ENCODE peak calls at places on chromosomes 6 and 20, in four cellular contexts. I is HepG2, P is HCT116, Y is K562. N is an unnamed sample.

GRCh38 chr6:132391391-132392291 is 9.6 kb downstream of the MOXD1 start:
- DNase-seq in Y (no peak), I (no peak), P (no peak), N (no peak)

GRCh38 chr6:658244-658643 is 1.3 kb upstream of the HUS1B start:
- DNase-seq in P (no peak), Y (peak; percentile 31), I (no peak), N (no peak)

GRCh38 chr6:101613556-101613955 is 220.0 kb downstream of the GRIK2 start:
- DNase-seq in P (no peak), Y (no peak), I (no peak), N (no peak)

GRCh38 chr6:165988757-165989456 is 178.7 kb downstream of the TBXT start:
- DNase-seq in I (no peak), Y (no peak), P (no peak), N (no peak)

GRCh38 chr6:129853996-129854711 is 7.0 kb downstream of the TMEM244 start:
- DNase-seq in I (no peak), Y (no peak), P (peak; percentile 32), N (no peak)

GRCh38 chr20:53502820-53503219 is 90.8 kb downstream of the ZNF217 start:
- DNase-seq in Y (no peak), I (no peak), P (no peak), N (peak; percentile 30)

GRCh38 chr20:34952676-34953075 is 2.9 kb downstream of the GSS start:
- DNase-seq in I (no peak), P (no peak), Y (no peak), N (no peak)

GRCh38 chr6:154071236-154071635 is 32.2 kb downstream of the OPRM1 start:
- DNase-seq in I (no peak), Y (no peak), P (no peak), N (no peak)

GRCh38 chr6:132122871-132123270 is 171.7 kb upstream of the CCN2 start:
- DNase-seq in I (peak; percentile 38), P (no peak), Y (no peak), N (no peak)

DNA sequence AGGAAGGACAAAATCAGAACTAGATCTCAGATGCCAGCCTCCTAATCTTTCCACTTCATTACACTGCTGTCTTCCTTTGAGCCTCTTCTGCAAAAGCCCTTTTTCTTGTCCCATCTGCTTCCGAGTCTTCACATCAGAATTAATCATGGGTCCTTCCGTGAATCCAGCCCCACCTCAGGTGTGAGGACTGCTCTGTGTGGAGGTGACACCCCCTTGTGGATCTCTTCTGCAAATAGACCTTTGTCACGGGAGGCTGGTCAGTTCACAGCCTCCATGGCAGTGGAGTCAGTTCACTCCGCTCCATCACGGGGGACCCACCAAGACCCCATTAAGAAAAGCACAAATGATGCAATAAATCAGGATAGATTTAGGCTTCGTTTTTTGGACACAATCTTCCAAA is 171.1 kb downstream of the ADAT2 start:
- DNase-seq in Y (peak; percentile 55), I (peak; percentile 34), P (peak; percentile 13), N (no peak)
- TF ChIP-seq FOSL1 in Y (no peak), I (no peak), P (no peak), N (no peak)

GRCh38 chr6:150144294-150144868 is 1.5 kb downstream of the PPP1R14C start:
- DNase-seq in Y (no peak), I (no peak), P (no peak), N (no peak)

GRCh38 chr6:150143521-150144293 is 863 bp downstream of the PPP1R14C start:
- DNase-seq in I (no peak), Y (peak; percentile 47), P (no peak), N (peak; percentile 59)

GRCh38 chr6:150142304-150142656 is 564 bp upstream of the PPP1R14C start:
- DNase-seq in Y (no peak), P (no peak), I (no peak), N (no peak)

GRCh38 chr6:150140236-150140969 is 2.4 kb upstream of the PPP1R14C start:
- DNase-seq in I (no peak), Y (no peak), P (no peak), N (no peak)

GRCh38 chr6:150142657-150143501 is at the start of gene PPP1R14C:
- DNase-seq in I (no peak), P (no peak), Y (peak; percentile 90), N (no peak)
- TF ChIP-seq EZH2 in I (no peak), P (no peak), Y (no peak), N (no peak)

GRCh38 chr6:4208158-4208557 is 72.8 kb upstream of the ECI2 start:
- DNase-seq in Y (no peak), I (no peak), P (no peak), N (no peak)
- TF ChIP-seq FOSL1 in Y (no peak), I (no peak), P (no peak), N (no peak)

GRCh38 chr20:38724603-38725457 is 544 bp downstream of the SLC32A1 start:
- DNase-seq in Y (peak; percentile 33), P (no peak), I (no peak), N (peak; percentile 80)

GRCh38 chr20:38722708-38723068 is 1.6 kb upstream of the SLC32A1 start:
- DNase-seq in I (no peak), Y (no peak), P (no peak), N (peak; percentile 60)

GRCh38 chr20:38723982-38724602 is at the start of gene SLC32A1:
- DNase-seq in I (no peak), Y (peak; percentile 23), P (no peak), N (no peak)

GRCh38 chr20:38725458-38725958 is 1.2 kb downstream of the SLC32A1 start:
- DNase-seq in P (no peak), Y (no peak), I (no peak), N (no peak)

DNA sequence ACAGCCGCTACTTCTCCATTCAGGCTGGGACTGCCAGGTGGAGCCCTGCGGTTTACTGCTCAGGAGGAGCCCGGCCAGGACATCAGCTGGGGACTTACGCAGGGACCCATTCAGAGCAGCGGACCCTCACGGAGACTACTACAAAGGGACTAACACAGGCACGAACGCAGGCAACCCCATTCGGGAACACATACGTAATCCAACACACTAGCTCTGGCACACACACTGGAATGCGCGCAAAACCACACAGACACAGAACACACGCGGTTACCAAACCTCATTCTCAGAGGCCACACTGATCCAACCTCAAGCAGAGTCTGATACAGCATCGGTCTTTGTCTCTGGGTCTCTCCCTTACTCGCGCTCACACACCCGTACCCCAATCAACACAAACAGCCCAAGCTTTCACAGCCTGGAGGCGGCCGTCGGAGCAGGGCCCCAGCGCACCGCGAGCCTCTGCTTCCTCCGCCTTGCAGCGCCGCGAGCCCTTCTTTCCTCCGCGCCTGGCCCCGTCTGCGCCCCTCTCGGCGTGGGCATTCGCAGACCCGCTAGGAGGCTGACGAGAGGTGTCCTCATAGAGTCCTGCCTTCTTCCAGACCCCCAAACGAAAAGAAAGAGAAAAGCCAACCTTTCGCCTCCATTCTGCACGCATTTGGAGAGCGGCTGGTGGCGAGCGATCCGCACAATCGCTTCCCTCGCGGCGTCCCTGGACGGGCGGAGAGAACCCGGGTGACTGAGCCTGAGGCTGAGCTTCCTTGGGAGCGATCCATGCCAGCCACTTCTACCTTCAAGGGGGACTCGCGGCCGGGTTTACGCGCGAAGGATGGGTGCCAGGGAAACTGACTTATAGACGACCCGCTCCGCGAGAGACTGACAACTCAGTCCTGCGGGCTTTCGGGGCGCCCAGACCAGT is 961 bp upstream of the SLC32A1 start:
- DNase-seq in P (no peak), Y (no peak), I (no peak), N (peak; percentile 72)
- TF ChIP-seq EZH2 in P (no peak), Y (no peak), I (peak; percentile 28), N (peak; percentile 99)

DNA sequence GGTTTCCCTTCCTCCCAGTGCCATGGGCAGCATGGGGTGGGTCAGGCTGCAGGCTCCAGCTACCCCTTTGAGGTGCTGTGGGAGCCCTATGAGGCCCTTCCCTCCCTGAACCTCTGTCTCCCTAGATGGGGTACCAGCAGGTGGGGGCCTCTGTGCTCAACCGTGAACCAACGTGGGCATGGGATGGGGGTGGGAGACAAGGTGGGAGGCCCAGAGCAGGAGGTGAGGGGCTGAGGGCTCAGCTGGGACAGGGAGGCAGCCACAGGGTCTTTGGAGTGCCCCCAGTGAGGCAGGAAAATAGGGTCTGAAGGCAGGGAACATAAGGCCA is 33.3 kb downstream of the SUN5 start:
- DNase-seq in P (no peak), I (no peak), Y (no peak), N (peak; percentile 43)
- TF ChIP-seq FOSL1 in P (no peak), I (no peak), Y (no peak), N (no peak)